ENCODE peak calls at places on chromosomes 6 and 20, in seven cellular contexts. I is myocyte; E is A673; O is CD4-positive, alpha-beta T cell; M is activated CD4-positive, alpha-beta T cell treated with anti-CD3 and anti-CD28 coated beads, Interleukin-2, amount 10 ng/mL, durations not matched to agents 7 days and 5 days; K is fibroblast of gingiva; Y is CD8-positive, alpha-beta T cell. L is an unnamed sample.

GRCh38 chr6:88365230-88365629 is 199.1 kb upstream of the CNR1 start:
- DNase-seq in Y (no peak), O (no peak), K (peak; percentile 69), M (no peak), I (no peak), E (no peak), L (no peak)

GRCh38 chr6:11144393-11144829 is 32.9 kb upstream of the ERVFRD-1 start:
- DNase-seq in I (peak; percentile 81), M (peak; percentile 80), K (peak; percentile 69), Y (peak; percentile 74), O (peak; percentile 51), E (peak; percentile 72), L (peak; percentile 71)

GRCh38 chr6:166707045-166707444 is 80.0 kb upstream of the RPS6KA2 start:
- DNase-seq in K (no peak), I (peak; percentile 25), O (no peak), E (no peak), M (peak; percentile 20), Y (no peak), L (peak; percentile 68)

GRCh38 chr20:32435449-32436107 is 77.4 kb downstream of the ASXL1 start:
- DNase-seq in K (no peak), I (no peak), O (no peak), E (no peak), Y (peak; percentile 6), M (no peak), L (no peak)

GRCh38 chr20:588932-589672 is 21.0 kb downstream of the TCF15 start:
- DNase-seq in E (no peak), K (no peak), M (no peak), I (no peak), Y (no peak), O (no peak), L (no peak)

GRCh38 chr20:40156600-40157307 is 532.3 kb downstream of the MAFB start:
- DNase-seq in E (no peak), I (no peak), O (no peak), K (no peak), Y (no peak), M (no peak), L (no peak)

GRCh38 chr6:16698163-16698533 is 63.1 kb downstream of the ATXN1 start:
- DNase-seq in M (no peak), Y (no peak), E (no peak), K (no peak), O (no peak), I (no peak), L (no peak)

GRCh38 chr6:128827675-128828464 is 55.1 kb upstream of the LAMA2 start:
- DNase-seq in M (no peak), K (peak; percentile 93), I (peak; percentile 57), E (no peak), O (no peak), Y (no peak), L (no peak)

GRCh38 chr20:29319725-29320124 is 1937.7 kb upstream of the DEFB115 start:
- DNase-seq in M (no peak), I (no peak), E (no peak), Y (peak; percentile 10), O (no peak), K (no peak), L (no peak)

GRCh38 chr20:44072381-44072780 is 114.6 kb downstream of the JPH2 start:
- DNase-seq in I (no peak), O (no peak), E (no peak), K (no peak), Y (no peak), M (no peak), L (no peak)

GRCh38 chr20:36267605-36268500 is 31.6 kb downstream of the AAR2 start:
- DNase-seq in Y (no peak), M (no peak), E (no peak), O (no peak), I (no peak), K (no peak), L (no peak)

GRCh38 chr6:85764844-85765243 is 122.2 kb upstream of the SYNCRIP start:
- DNase-seq in I (peak; percentile 4), M (no peak), E (no peak), O (no peak), K (peak; percentile 4), Y (no peak), L (no peak)

GRCh38 chr6:135181333-135182119 is 418 bp downstream of the MYB start:
- DNase-seq in O (no peak), I (no peak), Y (peak; percentile 14), K (no peak), E (peak; percentile 46), M (no peak), L (peak; percentile 41)

GRCh38 chr6:158970640-158971291 is 29.2 kb downstream of the RSPH3 start:
- DNase-seq in K (no peak), M (no peak), I (peak; percentile 82), Y (no peak), E (no peak), O (no peak), L (no peak)

GRCh38 chr6:20542927-20543602 is 8.8 kb downstream of the CDKAL1 start:
- DNase-seq in Y (no peak), E (no peak), I (no peak), O (no peak), K (peak; percentile 71), M (peak; percentile 48), L (no peak)

L was measured in SJCRH30.